ENCODE peak calls at places on chromosomes 3 and 15, in seven cellular contexts. One of them, this sample, is unnamed.

GRCh38 chr3:72890166-72890925 is 2.5 kb downstream of the GXYLT2 start:
- DNase-seq in GM23248: no peak
- DNase-seq in fibroblast of lung: no peak
- DNase-seq in mammary epithelial cell: peak; percentile 27
- DNase-seq in H9: no peak
- DNase-seq in astrocyte: no peak
- DNase-seq in hepatocyte: no peak
- DNase-seq in this sample: no peak

GRCh38 chr3:106097817-106098410 is 229.1 kb upstream of the CBLB start:
- DNase-seq in GM23248: no peak
- DNase-seq in fibroblast of lung: peak; percentile 66
- DNase-seq in astrocyte: peak; percentile 12
- DNase-seq in H9: no peak
- DNase-seq in hepatocyte: no peak
- DNase-seq in mammary epithelial cell: no peak
- DNase-seq in this sample: no peak

GRCh38 chr15:38176155-38176554 is 76.5 kb upstream of the SPRED1 start:
- DNase-seq in hepatocyte: no peak
- DNase-seq in fibroblast of lung: peak; percentile 47
- DNase-seq in GM23248: peak; percentile 83
- DNase-seq in mammary epithelial cell: peak; percentile 35
- DNase-seq in H9: no peak
- DNase-seq in astrocyte: peak; percentile 83
- DNase-seq in this sample: no peak

GRCh38 chr3:52742418-52743041 is 28.2 kb downstream of the NEK4 start:
- DNase-seq in fibroblast of lung: peak; percentile 54
- DNase-seq in mammary epithelial cell: peak; percentile 14
- DNase-seq in hepatocyte: peak; percentile 36
- DNase-seq in GM23248: peak; percentile 43
- DNase-seq in H9: no peak
- DNase-seq in astrocyte: peak; percentile 12
- DNase-seq in this sample: no peak

GRCh38 chr15:101675796-101676582 is 23.8 kb upstream of the TM2D3 start:
- DNase-seq in H9: peak; percentile 47
- DNase-seq in GM23248: peak; percentile 94
- DNase-seq in astrocyte: peak; percentile 68
- DNase-seq in hepatocyte: no peak
- DNase-seq in mammary epithelial cell: peak; percentile 61
- DNase-seq in fibroblast of lung: peak; percentile 88
- DNase-seq in this sample: no peak

GRCh38 chr3:38138347-38139190 is at the start of gene MYD88:
- DNase-seq in hepatocyte: peak; percentile 84
- DNase-seq in fibroblast of lung: peak; percentile 52
- DNase-seq in mammary epithelial cell: peak; percentile 51
- DNase-seq in H9: peak; percentile 79
- DNase-seq in astrocyte: peak; percentile 39
- DNase-seq in GM23248: peak; percentile 86
- DNase-seq in this sample: peak; percentile 70

GRCh38 chr15:34359416-34359815 is 7.6 kb downstream of the LPCAT4 start:
- DNase-seq in GM23248: peak; percentile 27
- DNase-seq in astrocyte: no peak
- DNase-seq in H9: no peak
- DNase-seq in mammary epithelial cell: peak; percentile 12
- DNase-seq in fibroblast of lung: no peak
- DNase-seq in hepatocyte: no peak
- DNase-seq in this sample: peak; percentile 36

GRCh38 chr3:168475730-168476129 is 380.0 kb upstream of the GOLIM4 start:
- DNase-seq in GM23248: no peak
- DNase-seq in mammary epithelial cell: no peak
- DNase-seq in hepatocyte: no peak
- DNase-seq in fibroblast of lung: no peak
- DNase-seq in H9: no peak
- DNase-seq in astrocyte: no peak
- DNase-seq in this sample: no peak

GRCh38 chr3:196524527-196524926 is 9.4 kb upstream of the SMCO1 start:
- DNase-seq in mammary epithelial cell: no peak
- DNase-seq in astrocyte: no peak
- DNase-seq in fibroblast of lung: no peak
- DNase-seq in H9: no peak
- DNase-seq in GM23248: no peak
- DNase-seq in hepatocyte: no peak
- DNase-seq in this sample: no peak

GRCh38 chr15:82980986-82981385 is 5.0 kb upstream of the RAMAC start:
- DNase-seq in mammary epithelial cell: no peak
- DNase-seq in GM23248: no peak
- DNase-seq in astrocyte: no peak
- DNase-seq in H9: no peak
- DNase-seq in hepatocyte: no peak
- DNase-seq in fibroblast of lung: no peak
- DNase-seq in this sample: no peak

GRCh38 chr15:39585394-39585841 is 4.5 kb downstream of the THBS1 start:
- DNase-seq in mammary epithelial cell: peak; percentile 56
- DNase-seq in GM23248: peak; percentile 59
- DNase-seq in hepatocyte: no peak
- DNase-seq in astrocyte: no peak
- DNase-seq in H9: no peak
- DNase-seq in fibroblast of lung: peak; percentile 21
- DNase-seq in this sample: no peak

GRCh38 chr3:110062711-110063110 is 725.4 kb upstream of the DPPA4 start:
- DNase-seq in mammary epithelial cell: no peak
- DNase-seq in hepatocyte: no peak
- DNase-seq in H9: no peak
- DNase-seq in GM23248: peak; percentile 2
- DNase-seq in astrocyte: no peak
- DNase-seq in fibroblast of lung: peak; percentile 1
- DNase-seq in this sample: no peak

GRCh38 chr15:29936353-29937049 is 114.2 kb upstream of the TJP1 start:
- DNase-seq in H9: no peak
- DNase-seq in astrocyte: peak; percentile 33
- DNase-seq in GM23248: no peak
- DNase-seq in mammary epithelial cell: peak; percentile 75
- DNase-seq in hepatocyte: no peak
- DNase-seq in fibroblast of lung: peak; percentile 37
- DNase-seq in this sample: no peak

GRCh38 chr3:154345422-154346122 is 21.3 kb upstream of the DHX36 start:
- DNase-seq in mammary epithelial cell: no peak
- DNase-seq in GM23248: no peak
- DNase-seq in fibroblast of lung: no peak
- DNase-seq in hepatocyte: no peak
- DNase-seq in H9: no peak
- DNase-seq in astrocyte: no peak
- DNase-seq in this sample: no peak

GRCh38 chr3:42202239-42202865 is 63.6 kb downstream of the CCK start:
- DNase-seq in astrocyte: no peak
- DNase-seq in GM23248: no peak
- DNase-seq in hepatocyte: no peak
- DNase-seq in mammary epithelial cell: no peak
- DNase-seq in H9: no peak
- DNase-seq in fibroblast of lung: no peak
- DNase-seq in this sample: no peak

GRCh38 chr3:29317659-29318173 is 36.8 kb downstream of the RBMS3 start:
- DNase-seq in H9: no peak
- DNase-seq in GM23248: no peak
- DNase-seq in hepatocyte: no peak
- DNase-seq in astrocyte: peak; percentile 49
- DNase-seq in mammary epithelial cell: no peak
- DNase-seq in fibroblast of lung: no peak
- DNase-seq in this sample: no peak

GRCh38 chr15:26644948-26645347 is 127.9 kb downstream of the GABRB3 start:
- DNase-seq in hepatocyte: no peak
- DNase-seq in astrocyte: no peak
- DNase-seq in mammary epithelial cell: no peak
- DNase-seq in fibroblast of lung: no peak
- DNase-seq in GM23248: no peak
- DNase-seq in H9: no peak
- DNase-seq in this sample: no peak

GRCh38 chr3:17967111-17967510 is 224.7 kb upstream of the TBC1D5 start:
- DNase-seq in astrocyte: no peak
- DNase-seq in mammary epithelial cell: no peak
- DNase-seq in GM23248: no peak
- DNase-seq in fibroblast of lung: no peak
- DNase-seq in H9: no peak
- DNase-seq in hepatocyte: no peak
- DNase-seq in this sample: no peak
- H2AFZ ChIP-seq in astrocyte: no peak overlapping the region
- H2AFZ ChIP-seq in mammary epithelial cell: peak overlapping the region; percentile 7
- H2AFZ ChIP-seq in GM23248: no peak overlapping the region
- H2AFZ ChIP-seq in fibroblast of lung: no peak overlapping the region
- H2AFZ ChIP-seq in H9: no peak overlapping the region
- H2AFZ ChIP-seq in hepatocyte: no peak overlapping the region
- H2AFZ ChIP-seq in this sample: no peak overlapping the region

GRCh38 chr3:138935864-138936762 is 10.8 kb downstream of the FOXL2 start:
- DNase-seq in hepatocyte: peak; percentile 74
- DNase-seq in mammary epithelial cell: peak; percentile 39
- DNase-seq in H9: peak; percentile 89
- DNase-seq in astrocyte: peak; percentile 8
- DNase-seq in fibroblast of lung: peak; percentile 50
- DNase-seq in GM23248: peak; percentile 76
- DNase-seq in this sample: peak; percentile 81
- H2AFZ ChIP-seq in hepatocyte: peak overlapping the region; percentile 77
- H2AFZ ChIP-seq in mammary epithelial cell: peak overlapping the region; percentile 83
- H2AFZ ChIP-seq in H9: no peak overlapping the region
- H2AFZ ChIP-seq in astrocyte: peak overlapping the region; percentile 70
- H2AFZ ChIP-seq in fibroblast of lung: peak overlapping the region; percentile 43
- H2AFZ ChIP-seq in GM23248: peak overlapping the region; percentile 72
- H2AFZ ChIP-seq in this sample: peak overlapping the region; percentile 97

DNA sequence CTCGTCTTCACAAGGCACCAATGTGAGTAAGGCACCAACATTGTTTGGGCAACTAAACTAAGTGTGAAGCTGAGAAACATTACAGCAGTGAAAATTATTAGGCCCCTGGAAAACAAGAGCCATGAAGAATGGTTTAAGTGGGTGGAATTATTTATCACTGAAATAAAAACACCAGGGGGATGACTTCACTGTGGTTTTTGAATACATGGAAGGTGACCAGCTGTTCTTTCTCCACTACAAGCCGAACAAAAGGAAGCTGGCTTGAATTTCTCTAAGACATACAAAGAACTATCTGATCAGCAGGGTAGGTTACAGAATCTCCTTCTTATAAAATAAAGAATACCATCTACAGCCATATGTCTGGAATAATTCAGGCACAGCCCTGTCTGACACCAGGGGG is 31.0 kb downstream of the SPATA12 start:
- DNase-seq in astrocyte: peak; percentile 82
- DNase-seq in hepatocyte: no peak
- DNase-seq in fibroblast of lung: peak; percentile 73
- DNase-seq in GM23248: peak; percentile 69
- DNase-seq in H9: no peak
- DNase-seq in mammary epithelial cell: no peak
- DNase-seq in this sample: no peak
- H2AFZ ChIP-seq in astrocyte: peak overlapping the region; percentile 4
- H2AFZ ChIP-seq in hepatocyte: no peak overlapping the region
- H2AFZ ChIP-seq in fibroblast of lung: no peak overlapping the region
- H2AFZ ChIP-seq in GM23248: no peak overlapping the region
- H2AFZ ChIP-seq in H9: no peak overlapping the region
- H2AFZ ChIP-seq in mammary epithelial cell: no peak overlapping the region
- H2AFZ ChIP-seq in this sample: no peak overlapping the region

DNA sequence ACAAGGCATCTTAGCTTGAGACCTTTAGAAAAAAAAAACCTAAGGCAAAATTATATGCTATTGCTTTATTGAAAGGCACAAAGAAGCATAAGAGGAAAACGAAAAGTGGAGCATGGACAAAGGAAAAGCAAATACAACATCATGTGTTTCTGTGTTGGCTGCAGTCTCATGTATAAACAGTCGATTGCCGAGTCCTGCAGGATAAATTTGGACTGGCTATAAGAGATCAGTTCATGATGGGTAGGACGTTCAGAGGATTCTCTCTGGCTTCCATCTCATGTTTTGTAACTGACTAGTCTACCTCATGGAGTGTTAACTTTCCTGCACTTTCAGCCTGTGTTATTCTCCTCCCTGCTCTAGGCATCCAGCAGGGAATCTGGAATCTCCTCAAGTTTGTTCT is 21.9 kb upstream of the CCDC50 start:
- DNase-seq in GM23248: no peak
- DNase-seq in fibroblast of lung: no peak
- DNase-seq in hepatocyte: no peak
- DNase-seq in mammary epithelial cell: no peak
- DNase-seq in astrocyte: no peak
- DNase-seq in H9: no peak
- DNase-seq in this sample: no peak
- H2AFZ ChIP-seq in GM23248: no peak overlapping the region
- H2AFZ ChIP-seq in fibroblast of lung: peak overlapping the region; percentile 39
- H2AFZ ChIP-seq in hepatocyte: no peak overlapping the region
- H2AFZ ChIP-seq in mammary epithelial cell: no peak overlapping the region
- H2AFZ ChIP-seq in astrocyte: no peak overlapping the region
- H2AFZ ChIP-seq in H9: no peak overlapping the region
- H2AFZ ChIP-seq in this sample: no peak overlapping the region

DNA sequence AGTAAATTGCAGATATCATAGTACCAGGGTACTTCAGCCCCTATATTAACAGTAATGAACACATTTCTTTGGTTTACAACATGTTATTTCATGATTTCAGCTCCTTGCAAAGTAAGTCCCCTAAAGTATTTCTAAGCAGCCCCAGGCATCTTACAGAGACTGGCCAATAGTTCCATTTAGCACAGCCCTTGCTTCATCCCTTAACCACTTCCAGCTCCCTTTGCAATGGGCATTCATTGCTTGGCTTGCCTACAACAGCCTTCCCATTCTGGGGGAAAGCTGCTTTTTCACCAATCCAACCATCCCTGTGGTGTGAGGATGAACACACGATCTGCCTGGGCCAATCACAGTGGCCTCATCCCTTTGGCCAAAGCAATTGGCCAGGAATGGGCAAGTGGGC is 67.2 kb upstream of the XCR1 start:
- DNase-seq in astrocyte: no peak
- DNase-seq in GM23248: no peak
- DNase-seq in hepatocyte: no peak
- DNase-seq in mammary epithelial cell: no peak
- DNase-seq in H9: no peak
- DNase-seq in fibroblast of lung: no peak
- DNase-seq in this sample: no peak
- H2AFZ ChIP-seq in astrocyte: no peak overlapping the region
- H2AFZ ChIP-seq in GM23248: no peak overlapping the region
- H2AFZ ChIP-seq in hepatocyte: no peak overlapping the region
- H2AFZ ChIP-seq in mammary epithelial cell: no peak overlapping the region
- H2AFZ ChIP-seq in H9: no peak overlapping the region
- H2AFZ ChIP-seq in fibroblast of lung: no peak overlapping the region
- H2AFZ ChIP-seq in this sample: no peak overlapping the region

DNA sequence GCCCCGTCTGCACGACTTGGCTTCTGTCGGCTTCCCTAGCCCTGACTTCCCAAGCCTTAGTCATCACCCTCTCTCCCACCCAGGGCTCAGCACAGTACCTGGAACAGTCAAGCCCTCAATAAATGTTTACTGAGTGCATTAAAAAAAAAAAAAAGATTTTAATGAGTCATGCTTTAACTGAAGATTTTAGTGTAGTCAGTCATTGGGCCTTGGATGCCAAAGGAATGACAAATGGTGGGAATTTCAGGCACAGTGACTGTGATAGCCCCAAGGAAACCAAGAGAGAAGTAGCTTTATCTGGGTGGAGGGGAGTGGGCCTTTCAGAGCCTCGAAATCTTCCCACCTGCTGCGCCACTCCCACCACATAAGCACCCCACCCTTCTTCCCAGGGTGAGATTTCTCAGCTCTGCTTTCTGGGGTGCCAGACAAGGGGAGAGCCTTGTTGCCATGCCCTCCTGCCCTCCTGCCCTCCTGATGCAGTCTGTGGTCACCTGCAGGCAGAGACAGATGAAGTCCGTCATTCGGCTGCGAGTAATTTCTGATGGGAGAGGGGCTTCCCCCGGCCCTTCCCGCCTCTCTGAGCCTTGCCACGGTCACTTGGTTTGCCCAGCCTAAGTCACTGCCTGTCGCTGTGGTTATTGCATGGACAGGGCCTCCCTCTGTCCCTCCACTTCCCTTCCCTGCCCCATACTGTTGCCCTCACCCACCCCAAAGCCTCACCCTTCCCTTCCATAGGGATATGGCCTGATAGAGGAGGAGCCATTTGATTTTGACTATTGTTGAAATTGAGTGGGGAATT is 41.8 kb downstream of the SMAD3 start:
- DNase-seq in H9: no peak
- DNase-seq in astrocyte: peak; percentile 100
- DNase-seq in hepatocyte: peak; percentile 89
- DNase-seq in mammary epithelial cell: peak; percentile 98
- DNase-seq in fibroblast of lung: peak; percentile 98
- DNase-seq in GM23248: peak; percentile 99
- DNase-seq in this sample: peak; percentile 97
- H2AFZ ChIP-seq in H9: no peak overlapping the region
- H2AFZ ChIP-seq in astrocyte: no peak overlapping the region
- H2AFZ ChIP-seq in hepatocyte: no peak overlapping the region
- H2AFZ ChIP-seq in mammary epithelial cell: no peak overlapping the region
- H2AFZ ChIP-seq in fibroblast of lung: no peak overlapping the region
- H2AFZ ChIP-seq in GM23248: no peak overlapping the region
- H2AFZ ChIP-seq in this sample: no peak overlapping the region

This sample was measured in PC-9.